ENCODE peak calls at places on chromosomes 2 and 18, in six cellular contexts. K is left ventricle myocardium inferior, F is kidney tubule cell, R is fibroblast of lung, Z is Right ventricle myocardium superior, D is activated B cell treated with CpG ODN at 0.5 μM for 24 hours. O is an unnamed sample.

GRCh38 chr18:36771246-36771645 is 57.6 kb downstream of the TPGS2 start:
- DNase-seq in K (no peak), F (no peak), R (no peak), Z (no peak), D (no peak), O (no peak)

GRCh38 chr2:207087046-207087902 is 78.5 kb downstream of the KLF7 start:
- DNase-seq in K (no peak), F (no peak), R (no peak), Z (no peak), D (no peak), O (no peak)

GRCh38 chr2:17966793-17967192 is 88.3 kb downstream of the KCNS3 start:
- DNase-seq in K (no peak), F (no peak), R (no peak), Z (no peak), D (no peak), O (no peak)

GRCh38 chr2:188158337-188159100 is 133.2 kb upstream of the GULP1 start:
- DNase-seq in K (no peak), F (peak), R (no peak), Z (no peak), D (no peak), O (no peak)

GRCh38 chr2:172438064-172438421 is 10.7 kb downstream of the ITGA6 start:
- DNase-seq in K (no peak), F (peak), R (no peak), Z (no peak), D (no peak), O (no peak)

GRCh38 chr18:37497836-37498518 is 67.6 kb downstream of the CELF4 start:
- DNase-seq in K (no peak), F (no peak), R (no peak), Z (no peak), D (no peak), O (no peak)

GRCh38 chr2:73292906-73293533 is 328 bp downstream of the EGR4 start:
- DNase-seq in K (no peak), F (no peak), R (no peak), Z (no peak), D (no peak), O (no peak)

GRCh38 chr2:173191601-173192000 is 116.0 kb downstream of the MAP3K20 start:
- DNase-seq in K (no peak), F (peak), R (no peak), Z (no peak), D (no peak), O (no peak)

GRCh38 chr2:69926849-69927515 is 12.1 kb downstream of the MXD1 start:
- DNase-seq in K (no peak), F (no peak), R (peak), Z (no peak), D (no peak), O (no peak)

GRCh38 chr2:204108301-204108700 is 171.7 kb downstream of the ICOS start:
- DNase-seq in K (no peak), F (peak), R (peak), Z (no peak), D (no peak), O (no peak)

GRCh38 chr2:23430263-23430662 is 45.3 kb downstream of the KLHL29 start:
- DNase-seq in K (no peak), F (peak), R (peak), Z (no peak), D (no peak), O (no peak)

GRCh38 chr2:227642691-227643090 is 23.9 kb upstream of the SCYGR5 start:
- DNase-seq in K (no peak), F (no peak), R (no peak), Z (no peak), D (no peak), O (no peak)

GRCh38 chr18:42614619-42615293 is 500.7 kb downstream of the RIT2 start:
- DNase-seq in K (peak), F (peak), R (no peak), Z (peak), D (no peak), O (peak)

GRCh38 chr18:12886498-12887126 is 2.6 kb upstream of the PTPN2 start:
- DNase-seq in K (no peak), F (peak), R (no peak), Z (no peak), D (no peak), O (no peak)

GRCh38 chr2:197307236-197307932 is 3.2 kb downstream of the ANKRD44 start:
- DNase-seq in K (no peak), F (no peak), R (no peak), Z (no peak), D (no peak), O (no peak)

GRCh38 chr2:53275743-53276142 is 491.9 kb upstream of the CHAC2 start:
- DNase-seq in K (no peak), F (no peak), R (no peak), Z (no peak), D (no peak), O (no peak)

GRCh38 chr2:240886678-240887574 is 9.0 kb downstream of the MAB21L4 start:
- DNase-seq in K (no peak), F (no peak), R (no peak), Z (peak), D (no peak), O (peak)

GRCh38 chr18:46419391-46420141 is 237.5 kb downstream of the LOXHD1 start:
- DNase-seq in K (no peak), F (no peak), R (no peak), Z (no peak), D (no peak), O (no peak)

GRCh38 chr2:138780451-138780880 is 276 bp upstream of the NXPH2 start:
- DNase-seq in K (no peak), F (peak), R (no peak), Z (no peak), D (no peak), O (no peak)

GRCh38 chr2:153986488-153987229 is 114.9 kb downstream of the GALNT13 start:
- DNase-seq in K (no peak), F (no peak), R (no peak), Z (no peak), D (no peak), O (no peak)

GRCh38 chr2:205361272-205361671 is 321.0 kb upstream of the NRP2 start:
- DNase-seq in K (no peak), F (no peak), R (no peak), Z (no peak), D (no peak), O (no peak)